ENCODE peak calls at places on chromosomes 12 and 14, in five cellular contexts. One of them, this sample, is unnamed.

GRCh38 chr12:98701166-98701565 is 56.1 kb downstream of the APAF1 start:
- DNase-seq in lower leg skin: no peak
- DNase-seq in IMR-90: peak
- DNase-seq in Peyer's patch: no peak
- DNase-seq in tibial nerve: no peak
- DNase-seq in this sample: no peak

GRCh38 chr12:94282675-94283074 is 134.3 kb downstream of the PLXNC1 start:
- DNase-seq in IMR-90: no peak
- DNase-seq in tibial nerve: no peak
- DNase-seq in lower leg skin: no peak
- DNase-seq in Peyer's patch: peak
- DNase-seq in this sample: peak

GRCh38 chr12:81081726-81082125 is 3.8 kb downstream of the ACSS3 start:
- DNase-seq in IMR-90: no peak
- DNase-seq in tibial nerve: no peak
- DNase-seq in lower leg skin: no peak
- DNase-seq in Peyer's patch: no peak
- DNase-seq in this sample: no peak

GRCh38 chr14:69657961-69658360 is 46.6 kb downstream of the SUSD6 start:
- DNase-seq in lower leg skin: peak
- DNase-seq in IMR-90: peak
- DNase-seq in tibial nerve: no peak
- DNase-seq in Peyer's patch: no peak
- DNase-seq in this sample: peak

GRCh38 chr14:102452302-102452701 is 57.3 kb downstream of the ANKRD9 start:
- DNase-seq in IMR-90: no peak
- DNase-seq in lower leg skin: no peak
- DNase-seq in Peyer's patch: no peak
- DNase-seq in tibial nerve: no peak
- DNase-seq in this sample: no peak

GRCh38 chr14:38078393-38078792 is 129.3 kb upstream of the SSTR1 start:
- DNase-seq in Peyer's patch: peak
- DNase-seq in tibial nerve: no peak
- DNase-seq in lower leg skin: no peak
- DNase-seq in IMR-90: no peak
- DNase-seq in this sample: peak

GRCh38 chr14:105075364-105076295 is 10.4 kb upstream of the GPR132 start:
- DNase-seq in Peyer's patch: peak
- DNase-seq in IMR-90: peak
- DNase-seq in tibial nerve: no peak
- DNase-seq in lower leg skin: peak
- DNase-seq in this sample: no peak

GRCh38 chr12:29580971-29581370 is 83.5 kb upstream of the OVCH1 start:
- DNase-seq in tibial nerve: no peak
- DNase-seq in Peyer's patch: no peak
- DNase-seq in lower leg skin: no peak
- DNase-seq in IMR-90: peak
- DNase-seq in this sample: no peak

GRCh38 chr12:127245437-127245836 is 1021.5 kb upstream of the TMEM132C start:
- DNase-seq in Peyer's patch: no peak
- DNase-seq in IMR-90: peak
- DNase-seq in lower leg skin: no peak
- DNase-seq in tibial nerve: no peak
- DNase-seq in this sample: no peak

GRCh38 chr14:85402546-85403162 is 127.3 kb upstream of the FLRT2 start:
- DNase-seq in IMR-90: no peak
- DNase-seq in Peyer's patch: no peak
- DNase-seq in lower leg skin: no peak
- DNase-seq in tibial nerve: no peak
- DNase-seq in this sample: no peak

GRCh38 chr14:97267509-97267908 is 470.3 kb downstream of the VRK1 start:
- DNase-seq in IMR-90: no peak
- DNase-seq in Peyer's patch: no peak
- DNase-seq in lower leg skin: no peak
- DNase-seq in tibial nerve: no peak
- DNase-seq in this sample: no peak

GRCh38 chr14:90536092-90536491 is 139.3 kb downstream of the CALM1 start:
- DNase-seq in Peyer's patch: no peak
- DNase-seq in lower leg skin: no peak
- DNase-seq in IMR-90: no peak
- DNase-seq in tibial nerve: no peak
- DNase-seq in this sample: no peak

GRCh38 chr14:88321692-88322504 is 1.2 kb downstream of the KCNK10 start:
- DNase-seq in Peyer's patch: no peak
- DNase-seq in tibial nerve: no peak
- DNase-seq in lower leg skin: no peak
- DNase-seq in IMR-90: no peak
- DNase-seq in this sample: no peak

GRCh38 chr12:81330480-81330879 is 252.6 kb downstream of the ACSS3 start:
- DNase-seq in Peyer's patch: no peak
- DNase-seq in IMR-90: no peak
- DNase-seq in lower leg skin: no peak
- DNase-seq in tibial nerve: no peak
- DNase-seq in this sample: no peak

GRCh38 chr14:96624661-96625435 is 122.7 kb downstream of the PAPOLA start:
- DNase-seq in Peyer's patch: no peak
- DNase-seq in lower leg skin: peak
- DNase-seq in tibial nerve: no peak
- DNase-seq in IMR-90: no peak
- DNase-seq in this sample: no peak

GRCh38 chr14:49641697-49642129 is 6.7 kb upstream of the DNAAF2 start:
- DNase-seq in lower leg skin: no peak
- DNase-seq in Peyer's patch: no peak
- DNase-seq in tibial nerve: no peak
- DNase-seq in IMR-90: peak
- DNase-seq in this sample: peak

GRCh38 chr12:105352940-105353635 is 22.6 kb downstream of the C12orf75 start:
- DNase-seq in IMR-90: no peak
- DNase-seq in Peyer's patch: no peak
- DNase-seq in lower leg skin: no peak
- DNase-seq in tibial nerve: no peak
- DNase-seq in this sample: peak

GRCh38 chr12:109087250-109087649 is 6.0 kb downstream of the ALKBH2 start:
- DNase-seq in Peyer's patch: no peak
- DNase-seq in lower leg skin: no peak
- DNase-seq in tibial nerve: no peak
- DNase-seq in IMR-90: no peak
- DNase-seq in this sample: no peak

GRCh38 chr14:81157431-81157830 is 63.3 kb downstream of the GTF2A1 start:
- DNase-seq in IMR-90: no peak
- DNase-seq in Peyer's patch: no peak
- DNase-seq in lower leg skin: no peak
- DNase-seq in tibial nerve: no peak
- DNase-seq in this sample: no peak

GRCh38 chr14:101118746-101119610 is 215.5 kb upstream of the RTL1 start:
- DNase-seq in tibial nerve: peak
- DNase-seq in Peyer's patch: peak
- DNase-seq in IMR-90: no peak
- DNase-seq in lower leg skin: peak
- DNase-seq in this sample: peak

GRCh38 chr12:116202940-116203339 is 74.6 kb downstream of the MED13L start:
- DNase-seq in Peyer's patch: no peak
- DNase-seq in tibial nerve: no peak
- DNase-seq in IMR-90: peak
- DNase-seq in lower leg skin: no peak
- DNase-seq in this sample: no peak

GRCh38 chr12:15336772-15337553 is 14.7 kb downstream of the PTPRO start:
- DNase-seq in tibial nerve: no peak
- DNase-seq in Peyer's patch: no peak
- DNase-seq in IMR-90: peak
- DNase-seq in lower leg skin: no peak
- DNase-seq in this sample: no peak

GRCh38 chr12:92543359-92543758 is 159.4 kb upstream of the PLEKHG7 start:
- DNase-seq in tibial nerve: no peak
- DNase-seq in lower leg skin: no peak
- DNase-seq in IMR-90: no peak
- DNase-seq in Peyer's patch: no peak
- DNase-seq in this sample: peak

GRCh38 chr12:31736472-31736871 is 7.7 kb upstream of the AMN1 start:
- DNase-seq in Peyer's patch: no peak
- DNase-seq in lower leg skin: no peak
- DNase-seq in IMR-90: peak
- DNase-seq in tibial nerve: no peak
- DNase-seq in this sample: no peak

GRCh38 chr12:85385406-85385805 is 105.4 kb downstream of the ALX1 start:
- DNase-seq in tibial nerve: no peak
- DNase-seq in IMR-90: no peak
- DNase-seq in Peyer's patch: no peak
- DNase-seq in lower leg skin: no peak
- DNase-seq in this sample: no peak

DNA sequence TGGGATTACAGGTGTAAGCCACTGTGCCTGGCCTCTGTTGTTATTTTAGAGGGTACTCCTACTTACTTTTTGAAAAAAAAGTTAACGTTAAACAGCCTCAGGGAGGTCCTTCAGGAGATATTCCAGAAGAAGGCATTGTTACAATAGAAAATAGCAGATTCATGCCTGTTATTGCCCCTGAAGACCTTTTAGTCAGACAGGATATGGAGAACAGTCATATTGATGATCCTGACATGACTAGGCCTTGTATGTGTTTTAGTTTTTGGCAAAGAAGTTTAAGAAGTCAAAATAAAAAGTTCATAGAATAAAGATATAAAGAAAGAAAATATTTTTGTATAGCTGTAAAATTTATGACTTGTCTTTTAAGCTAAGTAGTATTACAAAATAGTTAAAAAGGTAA is 45.3 kb downstream of the WASHC3 start:
- DNase-seq in Peyer's patch: no peak
- DNase-seq in tibial nerve: no peak
- DNase-seq in lower leg skin: no peak
- DNase-seq in IMR-90: peak
- DNase-seq in this sample: no peak
- TF ChIP-seq POLR2A in Peyer's patch: no peak
- TF ChIP-seq POLR2A in tibial nerve: no peak
- TF ChIP-seq POLR2A in lower leg skin: no peak
- TF ChIP-seq POLR2A in IMR-90: no peak
- TF ChIP-seq POLR2A in this sample: no peak

DNA sequence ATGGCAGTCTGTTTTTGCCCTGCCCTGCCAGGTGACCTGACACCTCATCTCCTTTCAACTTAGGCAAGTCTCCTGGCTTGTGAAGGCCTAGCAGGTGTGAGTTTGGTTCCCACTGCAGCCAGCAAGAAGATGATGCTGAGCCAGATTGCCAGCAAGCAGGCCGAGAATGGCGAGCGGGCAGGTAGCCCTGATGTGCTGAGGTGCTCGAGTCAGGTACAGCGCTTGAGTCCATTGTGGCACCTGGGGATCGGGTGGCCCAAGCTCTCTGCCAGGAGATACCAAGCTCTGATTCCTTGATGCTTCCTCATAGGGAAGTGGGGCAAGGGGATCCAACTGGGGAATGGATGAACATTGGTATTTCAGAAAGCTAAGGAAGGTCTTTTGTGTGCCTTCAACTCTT is 4.1 kb upstream of the CSAD start:
- DNase-seq in tibial nerve: no peak
- DNase-seq in Peyer's patch: no peak
- DNase-seq in lower leg skin: peak
- DNase-seq in IMR-90: no peak
- DNase-seq in this sample: no peak
- TF ChIP-seq POLR2A in tibial nerve: no peak
- TF ChIP-seq POLR2A in Peyer's patch: no peak
- TF ChIP-seq POLR2A in lower leg skin: no peak
- TF ChIP-seq POLR2A in IMR-90: no peak
- TF ChIP-seq POLR2A in this sample: no peak

GRCh38 chr12:130873825-130874224 is 2.0 kb downstream of the RAN start:
- DNase-seq in IMR-90: no peak
- DNase-seq in Peyer's patch: no peak
- DNase-seq in tibial nerve: no peak
- DNase-seq in lower leg skin: no peak
- DNase-seq in this sample: no peak

GRCh38 chr12:130872179-130873096 is 572 bp downstream of the RAN start:
- DNase-seq in IMR-90: no peak
- DNase-seq in Peyer's patch: peak
- DNase-seq in lower leg skin: no peak
- DNase-seq in tibial nerve: peak
- DNase-seq in this sample: peak

GRCh38 chr12:130873106-130873795 is 1.4 kb downstream of the RAN start:
- DNase-seq in IMR-90: no peak
- DNase-seq in Peyer's patch: no peak
- DNase-seq in lower leg skin: no peak
- DNase-seq in tibial nerve: no peak
- DNase-seq in this sample: no peak

GRCh38 chr12:130870442-130871285 is 1.2 kb upstream of the RAN start:
- DNase-seq in Peyer's patch: peak
- DNase-seq in IMR-90: peak
- DNase-seq in lower leg skin: peak
- DNase-seq in tibial nerve: peak
- DNase-seq in this sample: peak

DNA sequence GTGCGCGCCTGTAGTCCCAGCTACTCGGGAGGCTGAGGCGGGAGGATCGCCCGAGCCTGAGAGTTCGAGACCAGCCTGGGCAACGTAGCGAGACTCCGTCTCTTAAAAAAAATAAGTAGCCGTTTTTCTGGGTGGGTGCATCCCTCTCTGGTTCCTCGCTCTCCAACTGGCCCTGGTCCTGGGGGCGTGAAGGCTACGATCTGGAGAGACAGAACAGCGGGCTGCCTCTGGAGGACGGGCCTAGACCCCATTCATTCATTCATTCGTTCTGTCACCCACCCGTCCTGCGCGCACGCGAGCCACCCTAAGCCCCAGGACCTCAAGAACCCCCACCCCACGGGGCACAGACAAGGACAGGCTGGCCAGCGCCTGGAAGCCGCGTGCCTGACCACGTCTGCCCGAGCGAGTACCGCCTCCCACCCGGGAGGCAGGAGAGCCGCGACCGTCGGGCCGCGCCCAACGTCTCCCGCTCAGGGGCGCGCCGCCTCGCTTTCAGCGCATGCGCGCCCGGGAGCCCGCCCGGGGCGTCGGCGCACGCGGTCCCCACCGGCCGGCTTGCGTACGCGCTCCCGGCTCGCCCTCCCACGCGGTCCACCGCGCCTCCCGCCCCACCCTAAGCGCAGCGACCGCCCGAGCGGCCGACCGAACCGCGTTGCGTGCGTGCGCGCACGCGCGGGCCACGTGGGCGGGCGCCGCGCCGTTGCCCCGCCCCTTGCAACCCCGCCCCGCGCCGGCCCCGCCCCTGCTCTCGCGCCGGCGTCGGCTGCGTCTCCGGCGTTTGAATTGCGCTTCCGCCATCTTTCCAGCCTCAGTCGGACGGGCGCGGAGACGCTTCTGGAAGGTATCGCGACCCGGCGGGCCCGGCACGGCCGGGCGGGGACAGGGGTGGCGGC is at the start of gene RAN:
- DNase-seq in IMR-90: peak
- DNase-seq in lower leg skin: peak
- DNase-seq in Peyer's patch: peak
- DNase-seq in tibial nerve: peak
- DNase-seq in this sample: peak
- TF ChIP-seq POLR2A in IMR-90: peak
- TF ChIP-seq POLR2A in lower leg skin: no peak
- TF ChIP-seq POLR2A in Peyer's patch: no peak
- TF ChIP-seq POLR2A in tibial nerve: peak
- TF ChIP-seq POLR2A in this sample: no peak

DNA sequence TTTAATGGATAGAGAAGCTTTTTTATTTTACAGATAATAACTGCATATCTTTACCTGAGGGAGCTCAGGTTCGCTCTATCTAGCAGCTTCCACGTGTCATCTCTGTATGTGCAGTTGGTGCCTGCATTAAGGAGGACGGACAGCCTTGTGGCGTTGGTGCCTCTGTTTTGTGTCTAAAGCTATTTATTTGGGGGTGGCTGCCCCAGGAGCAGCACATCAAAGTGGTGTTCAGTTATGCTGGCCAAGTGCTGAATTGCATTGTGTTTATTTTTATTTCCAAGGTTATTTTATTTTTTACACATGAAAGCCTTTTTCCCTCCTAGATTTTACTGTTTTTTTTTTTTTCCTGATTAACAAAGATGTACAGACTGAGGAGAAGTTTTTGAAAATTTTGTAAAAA is 59.7 kb downstream of the RASSF3 start:
- DNase-seq in tibial nerve: no peak
- DNase-seq in lower leg skin: no peak
- DNase-seq in Peyer's patch: peak
- DNase-seq in IMR-90: no peak
- DNase-seq in this sample: no peak
- TF ChIP-seq POLR2A in tibial nerve: no peak
- TF ChIP-seq POLR2A in lower leg skin: no peak
- TF ChIP-seq POLR2A in Peyer's patch: no peak
- TF ChIP-seq POLR2A in IMR-90: no peak
- TF ChIP-seq POLR2A in this sample: no peak